ENCODE peak calls at places on chromosomes 16 and 17, in seven cellular contexts. K, W, N, L, I, T and Y are unnamed samples.

GRCh38 chr17:19753661-19754463 is 5.8 kb upstream of the ALDH3A1 start:
- DNase-seq in K (peak; percentile 63), W (peak; percentile 40), N (peak; percentile 29), L (peak; percentile 64), I (no peak), T (no peak), Y (no peak)

GRCh38 chr17:81512984-81513668 is 527 bp upstream of the ACTG1 start:
- DNase-seq in K (peak; percentile 83), W (peak; percentile 43), N (peak; percentile 78), L (peak; percentile 69), I (peak; percentile 43), T (peak; percentile 66), Y (peak; percentile 48)

GRCh38 chr17:74298690-74299617 is 24.9 kb downstream of the DNAI2 start:
- DNase-seq in K (no peak), W (no peak), N (no peak), L (no peak), I (no peak), T (no peak), Y (no peak)

GRCh38 chr16:58409316-58409973 is 17.2 kb downstream of the GINS3 start:
- DNase-seq in K (peak; percentile 73), W (no peak), N (no peak), L (peak; percentile 90), I (no peak), T (no peak), Y (no peak)

GRCh38 chr17:78306913-78307312 is 53.0 kb downstream of the SOCS3 start:
- DNase-seq in K (no peak), W (no peak), N (no peak), L (no peak), I (no peak), T (no peak), Y (no peak)

GRCh38 chr16:354971-355441 is 2.5 kb upstream of the AXIN1 start:
- DNase-seq in K (no peak), W (no peak), N (no peak), L (no peak), I (peak; percentile 36), T (no peak), Y (no peak)

GRCh38 chr17:81859906-81860755 is at the start of gene P4HB:
- DNase-seq in K (no peak), W (no peak), N (no peak), L (no peak), I (no peak), T (no peak), Y (no peak)

GRCh38 chr16:63050391-63050790 is 1014.2 kb upstream of the CDH8 start:
- DNase-seq in K (no peak), W (no peak), N (no peak), L (no peak), I (no peak), T (no peak), Y (no peak)

GRCh38 chr16:49411121-49411970 is 37.7 kb downstream of the C16orf78 start:
- DNase-seq in K (no peak), W (no peak), N (no peak), L (no peak), I (no peak), T (no peak), Y (no peak)

GRCh38 chr17:42027540-42027889 is 7.6 kb downstream of the NKIRAS2 start:
- DNase-seq in K (no peak), W (no peak), N (no peak), L (no peak), I (no peak), T (no peak), Y (no peak)

GRCh38 chr16:88479795-88480760 is 27.0 kb downstream of the ZFPM1 start:
- DNase-seq in K (no peak), W (no peak), N (no peak), L (no peak), I (peak; percentile 34), T (peak; percentile 28), Y (no peak)

GRCh38 chr17:16974569-16975265 is 2.8 kb upstream of the TNFRSF13B start:
- DNase-seq in K (no peak), W (no peak), N (no peak), L (no peak), I (no peak), T (no peak), Y (no peak)

GRCh38 chr16:60110531-60110930 is 1376.4 kb upstream of the GOT2 start:
- DNase-seq in K (no peak), W (no peak), N (no peak), L (peak; percentile 6), I (no peak), T (no peak), Y (no peak)

GRCh38 chr16:50525716-50526115 is 22.5 kb upstream of the NKD1 start:
- DNase-seq in K (no peak), W (no peak), N (no peak), L (no peak), I (no peak), T (no peak), Y (no peak)

GRCh38 chr17:16304832-16305231 is 48.4 kb downstream of the CENPV start:
- DNase-seq in K (no peak), W (no peak), N (no peak), L (no peak), I (peak; percentile 10), T (no peak), Y (no peak)

GRCh38 chr17:79720705-79721295 is 9.9 kb upstream of the ENPP7 start:
- DNase-seq in K (no peak), W (no peak), N (no peak), L (no peak), I (no peak), T (no peak), Y (no peak)

GRCh38 chr17:77320501-77321256 is 179.9 kb downstream of the SEC14L1 start:
- DNase-seq in K (peak; percentile 87), W (no peak), N (no peak), L (peak; percentile 39), I (peak; percentile 5), T (no peak), Y (no peak)

GRCh38 chr17:68455756-68456528 is 1.4 kb downstream of the WIPI1 start:
- DNase-seq in K (peak; percentile 67), W (no peak), N (peak; percentile 81), L (peak; percentile 92), I (no peak), T (no peak), Y (no peak)

GRCh38 chr17:73569758-73570319 is 74.4 kb downstream of the SDK2 start:
- DNase-seq in K (no peak), W (no peak), N (no peak), L (no peak), I (no peak), T (no peak), Y (no peak)

GRCh38 chr17:752620-753219 is 656 bp upstream of the GEMIN4 start:
- DNase-seq in K (peak; percentile 58), W (no peak), N (peak; percentile 50), L (no peak), I (no peak), T (peak; percentile 50), Y (peak; percentile 51)

GRCh38 chr16:85622683-85623082 is 9.6 kb downstream of the GSE1 start:
- DNase-seq in K (no peak), W (no peak), N (no peak), L (no peak), I (no peak), T (no peak), Y (no peak)

GRCh38 chr17:37848690-37849616 is 75.3 kb upstream of the TBC1D3K start:
- DNase-seq in K (peak; percentile 88), W (no peak), N (no peak), L (peak; percentile 93), I (no peak), T (no peak), Y (no peak)

GRCh38 chr17:12983986-12984932 is 33.6 kb downstream of the ELAC2 start:
- DNase-seq in K (peak; percentile 82), W (no peak), N (no peak), L (peak; percentile 12), I (no peak), T (no peak), Y (no peak)

GRCh38 chr17:3818786-3819185 is 17.8 kb upstream of the ITGAE start:
- DNase-seq in K (no peak), W (no peak), N (no peak), L (no peak), I (no peak), T (no peak), Y (no peak)

GRCh38 chr17:2057130-2057713 is 2.3 kb downstream of the HIC1 start:
- DNase-seq in K (no peak), W (no peak), N (no peak), L (no peak), I (no peak), T (no peak), Y (no peak)

GRCh38 chr17:73027130-73027741 is 65.3 kb downstream of the SLC39A11 start:
- DNase-seq in K (no peak), W (no peak), N (no peak), L (no peak), I (no peak), T (no peak), Y (no peak)

GRCh38 chr17:67043283-67043682 is 1.1 kb upstream of the CACNG1 start:
- DNase-seq in K (no peak), W (no peak), N (no peak), L (no peak), I (no peak), T (no peak), Y (no peak)

GRCh38 chr17:76654408-76654807 is 10.9 kb upstream of the ST6GALNAC1 start:
- DNase-seq in K (no peak), W (no peak), N (no peak), L (no peak), I (no peak), T (no peak), Y (no peak)

GRCh38 chr17:40699359-40699758 is 4.2 kb downstream of the KRT24 start:
- DNase-seq in K (no peak), W (no peak), N (no peak), L (no peak), I (no peak), T (no peak), Y (no peak)

GRCh38 chr17:43406676-43407645 is 8.2 kb downstream of the ARL4D start:
- DNase-seq in K (no peak), W (no peak), N (no peak), L (no peak), I (no peak), T (no peak), Y (no peak)

GRCh38 chr17:32878211-32878610 is 1.3 kb upstream of the MYO1D start:
- DNase-seq in K (no peak), W (no peak), N (no peak), L (peak; percentile 37), I (no peak), T (no peak), Y (no peak)